ENCODE peak calls at places on chromosomes 1 and 21, in four cellular contexts. R is heart left ventricle, C is AG04450, F is MM.1S. T is an unnamed sample.

GRCh38 chr1:241499910-241500309 is 19.6 kb downstream of the FH start:
- DNase-seq in C (peak; percentile 16), F (peak; percentile 29), R (no peak), T (no peak)

GRCh38 chr1:7538033-7538432 is 233.1 kb upstream of the VAMP3 start:
- DNase-seq in F (no peak), R (peak; percentile 8), C (no peak), T (peak; percentile 10)

GRCh38 chr1:59220356-59220755 is 76.5 kb upstream of the FGGY start:
- DNase-seq in C (no peak), F (no peak), R (no peak), T (no peak)

GRCh38 chr1:44842763-44843655 is at the start of gene PTCH2:
- DNase-seq in R (peak; percentile 84), C (peak; percentile 20), F (no peak), T (no peak)

GRCh38 chr1:209248649-209249279 is 334.8 kb upstream of the CAMK1G start:
- DNase-seq in F (peak; percentile 88), C (peak; percentile 16), R (no peak), T (no peak)

GRCh38 chr1:228830185-228830953 is 95.1 kb downstream of the RHOU start:
- DNase-seq in F (no peak), C (no peak), R (peak; percentile 50), T (no peak)

GRCh38 chr1:89657886-89658285 is 25.0 kb downstream of the LRRC8C start:
- DNase-seq in R (no peak), C (no peak), F (peak; percentile 77), T (no peak)

GRCh38 chr21:42513985-42514882 is 582 bp downstream of the SLC37A1 start:
- DNase-seq in F (no peak), C (no peak), R (peak; percentile 63), T (no peak)

GRCh38 chr1:202858306-202858705 is 30.6 kb downstream of the RABIF start:
- DNase-seq in C (no peak), F (no peak), R (peak; percentile 79), T (no peak)

GRCh38 chr1:26889580-26890466 is at the start of gene GPN2:
- DNase-seq in C (no peak), F (peak; percentile 80), R (peak; percentile 85), T (peak; percentile 73)

GRCh38 chr1:65048325-65048724 is 82.0 kb upstream of the JAK1 start:
- DNase-seq in F (no peak), C (no peak), R (no peak), T (no peak)

GRCh38 chr1:197619008-197619640 is 156.2 kb downstream of the DENND1B start:
- DNase-seq in C (no peak), F (peak; percentile 17), R (no peak), T (no peak)

GRCh38 chr1:163054056-163054706 is 15.0 kb upstream of the RGS4 start:
- DNase-seq in F (no peak), R (no peak), C (no peak), T (no peak)

GRCh38 chr1:230103341-230104173 is 36.5 kb downstream of the GALNT2 start:
- DNase-seq in C (no peak), R (no peak), F (peak; percentile 59), T (no peak)

GRCh38 chr1:103333141-103333540 is 192.4 kb upstream of the RNPC3 start:
- DNase-seq in C (no peak), F (peak; percentile 82), R (no peak), T (no peak)

GRCh38 chr1:161220002-161220401 is 3.4 kb downstream of the APOA2 start:
- DNase-seq in F (no peak), C (no peak), R (no peak), T (no peak)

GRCh38 chr1:247043406-247043805 is 35.2 kb downstream of the ZNF670 start:
- DNase-seq in R (no peak), F (no peak), C (no peak), T (no peak)
- H3K9me3 ChIP-seq in R (peaks cover 20% of the 10 kb centered on the region), F (no peaks in the 10 kb centered on the region), C (peaks cover 36% of the 10 kb centered on the region), T (peaks cover 5% of the 10 kb centered on the region)

DNA sequence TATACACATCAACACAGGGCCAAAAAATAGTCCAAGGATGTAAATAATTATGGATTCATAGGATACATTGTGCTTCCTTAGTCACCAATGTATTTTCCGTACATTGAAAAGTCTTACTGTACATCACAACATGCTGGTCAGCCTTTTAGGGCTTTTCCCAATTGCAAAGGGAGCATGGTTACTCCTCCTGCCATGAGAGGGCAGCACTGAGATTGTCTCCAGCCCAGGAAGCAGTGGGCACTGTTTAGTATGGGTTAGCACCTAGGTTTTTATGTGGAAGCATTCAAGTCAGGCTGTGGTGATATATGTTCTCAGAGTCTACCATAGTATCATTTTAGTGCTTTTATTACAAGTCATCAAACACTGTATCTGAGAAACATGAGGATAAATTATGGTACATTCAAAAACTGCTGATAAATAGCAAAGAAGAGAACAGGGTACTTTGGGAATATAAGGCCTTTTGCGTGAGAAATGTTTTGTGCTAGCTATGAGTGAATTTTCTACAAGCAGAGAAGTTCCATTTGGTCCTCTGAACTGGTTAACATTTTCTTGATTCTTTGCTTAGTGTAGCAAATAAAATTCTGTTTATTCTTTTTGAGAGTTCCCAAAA is 34.0 kb downstream of the ST6GALNAC5 start:
- DNase-seq in R (no peak), F (peak; percentile 70), C (peak; percentile 15), T (no peak)
- TF ChIP-seq CTCF in R (peak; percentile 28), F (peak; percentile 88), C (peak; percentile 94), T (peak; percentile 89)

GRCh38 chr1:195200772-195201171 is 1407.5 kb downstream of the KCNT2 start:
- DNase-seq in R (no peak), F (no peak), C (no peak), T (no peak)
- H3K9me3 ChIP-seq in R (no peaks in the 10 kb centered on the region), F (no peaks in the 10 kb centered on the region), C (no peaks in the 10 kb centered on the region), T (no peaks in the 10 kb centered on the region)

DNA sequence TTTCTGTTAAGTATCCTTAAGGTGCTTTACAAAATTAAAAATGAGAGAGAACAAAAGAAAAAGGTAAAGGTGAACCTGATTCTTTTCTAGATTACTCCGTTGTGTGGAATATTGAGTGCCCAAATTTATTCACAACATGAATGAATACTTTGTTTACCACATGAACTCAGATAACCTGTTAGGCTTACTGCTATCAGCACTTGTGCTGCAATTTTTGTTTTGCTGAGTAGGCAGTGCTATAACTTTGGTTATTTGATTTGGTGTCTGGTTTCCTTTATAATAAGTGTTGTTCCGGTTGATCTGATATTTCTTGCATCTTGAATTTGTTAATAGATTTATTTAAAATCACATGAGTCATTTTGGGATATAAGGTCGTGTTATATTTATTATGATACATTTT is 195.9 kb downstream of the NEGR1 start:
- DNase-seq in F (no peak), C (no peak), R (no peak), T (no peak)
- TF ChIP-seq CTCF in F (no peak), C (no peak), R (no peak), T (no peak)

GRCh38 chr1:4682607-4683220 is 28.3 kb downstream of the AJAP1 start:
- DNase-seq in R (no peak), F (no peak), C (no peak), T (no peak)

GRCh38 chr1:4685466-4685865 is 31.1 kb downstream of the AJAP1 start:
- DNase-seq in C (no peak), F (no peak), R (no peak), T (no peak)

GRCh38 chr1:4681026-4681425 is 26.6 kb downstream of the AJAP1 start:
- DNase-seq in F (no peak), C (no peak), R (no peak), T (no peak)

GRCh38 chr1:4684849-4685248 is 30.4 kb downstream of the AJAP1 start:
- DNase-seq in F (no peak), R (no peak), C (no peak), T (no peak)

GRCh38 chr1:4684142-4684541 is 29.7 kb downstream of the AJAP1 start:
- DNase-seq in F (no peak), C (no peak), R (no peak), T (no peak)
- H3K9me3 ChIP-seq in F (no peaks in the 10 kb centered on the region), C (peaks cover 75% of the 10 kb centered on the region), R (no peaks in the 10 kb centered on the region), T (no peaks in the 10 kb centered on the region)

GRCh38 chr1:107019166-107019565 is 37.3 kb upstream of the PRMT6 start:
- DNase-seq in R (no peak), C (no peak), F (no peak), T (no peak)
- TF ChIP-seq CTCF in R (no peak), C (no peak), F (no peak), T (no peak)

GRCh38 chr21:45662623-45663015 is 19.1 kb downstream of the PCBP3 start:
- DNase-seq in F (no peak), R (no peak), C (no peak), T (no peak)
- H3K9me3 ChIP-seq in F (no peaks in the 10 kb centered on the region), R (peaks cover 11% of the 10 kb centered on the region), C (no peaks in the 10 kb centered on the region), T (peaks cover 9% of the 10 kb centered on the region)

DNA sequence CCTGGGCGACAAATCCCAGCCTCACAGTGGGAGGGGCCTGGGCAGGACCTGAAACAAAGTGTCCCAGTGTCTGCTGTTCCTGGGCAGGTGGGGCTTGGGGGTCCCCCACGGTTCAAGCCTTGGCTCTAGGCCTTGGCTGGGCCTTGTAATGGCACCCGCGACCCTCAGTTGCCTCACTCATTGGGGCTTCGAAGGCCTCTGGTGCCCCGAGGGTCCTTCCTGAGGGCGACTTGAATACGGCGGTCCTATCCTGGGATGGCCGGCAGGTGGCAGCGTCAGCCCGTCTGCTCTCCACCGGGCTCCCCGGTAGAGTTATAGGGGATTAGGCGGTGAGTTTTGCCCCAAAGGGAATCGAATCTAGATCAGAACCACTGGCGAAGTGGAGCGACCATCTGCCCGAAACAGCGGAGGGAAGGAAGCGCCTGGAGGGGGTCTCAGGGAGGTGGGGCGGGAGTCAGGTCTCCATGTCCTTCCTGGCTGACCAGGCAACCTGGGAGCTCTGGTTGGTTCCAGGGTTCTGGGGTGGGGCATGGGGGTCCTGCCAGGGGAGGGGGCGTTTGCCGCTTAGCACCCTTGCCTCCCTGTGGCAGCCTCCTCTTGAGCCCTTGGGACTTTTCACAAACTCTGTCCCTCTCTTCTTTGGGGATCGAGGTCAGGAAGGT is 2.1 kb upstream of the PEX10 start:
- DNase-seq in F (peak; percentile 65), C (peak; percentile 26), R (peak; percentile 65), T (no peak)
- TF ChIP-seq CTCF in F (peak; percentile 94), C (peak; percentile 95), R (peak; percentile 88), T (peak; percentile 96)

T was measured in RWPE2.